ENCODE peak calls at places on chromosomes 4 and X, in four cellular contexts. B, V, C and E are unnamed samples.

GRCh38 chrX:51891821-51892551 is 1.4 kb upstream of the MAGED1 start:
- DNase-seq in B (no peak), V (no peak), C (no peak), E (no peak)

GRCh38 chr4:52577285-52577968 is 81.7 kb downstream of the USP46 start:
- DNase-seq in B (no peak), V (no peak), C (no peak), E (no peak)

GRCh38 chr4:174686826-174687225 is 142.2 kb downstream of the GLRA3 start:
- DNase-seq in B (no peak), V (no peak), C (no peak), E (no peak)

GRCh38 chrX:48460031-48460430 is 10.0 kb downstream of the SLC38A5 start:
- DNase-seq in B (no peak), V (no peak), C (no peak), E (no peak)

GRCh38 chr4:128571747-128572146 is 237.8 kb upstream of the JADE1 start:
- DNase-seq in B (peak), V (no peak), C (no peak), E (no peak)

GRCh38 chr4:11842620-11843263 is 414.0 kb upstream of the HS3ST1 start:
- DNase-seq in B (no peak), V (no peak), C (no peak), E (no peak)

GRCh38 chrX:46587753-46588171 is 14.2 kb downstream of the CHST7 start:
- DNase-seq in B (no peak), V (no peak), C (no peak), E (no peak)

GRCh38 chr4:154807042-154807630 is 26.1 kb downstream of the RBM46 start:
- DNase-seq in B (peak), V (peak), C (peak), E (peak)

DNA sequence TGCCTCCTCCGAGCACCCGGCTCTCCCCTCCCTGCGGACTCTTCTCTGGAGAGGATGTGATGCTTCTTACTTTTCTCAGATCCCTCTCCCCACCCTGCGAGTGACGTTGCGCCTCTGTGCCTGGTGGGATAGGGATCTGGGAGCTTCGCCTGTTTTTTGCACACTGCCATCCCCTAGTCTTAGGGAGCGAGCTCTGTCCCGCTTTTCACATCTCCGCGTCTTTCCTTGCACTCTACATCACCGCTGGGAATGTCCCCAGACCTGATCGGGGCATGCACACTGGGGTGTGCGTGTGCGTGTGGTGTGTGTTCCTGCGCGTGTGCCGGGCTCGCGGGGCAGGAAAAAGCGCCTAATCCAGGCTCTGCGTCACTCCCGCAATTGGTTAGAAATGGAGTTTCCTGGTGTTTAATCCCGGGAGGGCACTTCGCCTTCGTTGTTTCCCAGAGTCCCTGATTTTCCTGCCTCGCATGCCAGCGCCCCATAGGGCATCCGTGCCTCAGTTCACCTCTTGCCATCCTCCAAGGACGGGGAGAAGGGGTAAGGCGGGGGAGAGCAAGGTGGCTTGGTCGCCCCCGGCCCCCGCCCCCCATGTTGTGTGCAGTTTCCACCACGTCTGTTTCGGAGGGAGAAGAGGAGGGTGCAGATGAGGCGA is 909 bp upstream of the TBC1D1 start:
- DNase-seq in B (no peak), V (no peak), C (no peak), E (no peak)
- TF ChIP-seq TCF7L2 in B (no peak), V (no peak), C (no peak), E (no peak)

GRCh38 chr4:159828687-159829086 is 725.8 kb downstream of the RAPGEF2 start:
- DNase-seq in B (no peak), V (no peak), C (no peak), E (no peak)

GRCh38 chr4:159829184-159829583 is 726.3 kb downstream of the RAPGEF2 start:
- DNase-seq in B (no peak), V (no peak), C (no peak), E (no peak)

DNA sequence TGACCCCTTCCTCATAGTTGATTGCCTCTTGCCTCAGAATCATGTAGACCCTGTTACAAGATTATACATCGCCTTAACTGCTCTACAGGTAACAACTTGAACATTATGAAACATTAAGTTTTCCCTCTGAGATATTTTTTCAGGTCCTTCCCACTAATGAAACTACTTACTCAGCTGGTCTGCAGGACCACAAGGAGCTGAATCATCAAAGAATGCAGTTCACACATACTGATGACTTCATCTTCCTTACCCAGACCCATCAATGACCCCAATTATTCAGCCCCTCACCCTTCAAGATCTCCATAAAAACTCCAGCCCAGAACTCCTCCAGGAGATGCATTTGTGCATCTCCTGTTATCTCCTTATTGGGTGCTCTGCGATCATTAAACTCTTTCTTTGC is 720.9 kb downstream of the RAPGEF2 start:
- DNase-seq in B (no peak), V (no peak), C (no peak), E (no peak)
- TF ChIP-seq TCF7L2 in B (no peak), V (no peak), C (no peak), E (no peak)

DNA sequence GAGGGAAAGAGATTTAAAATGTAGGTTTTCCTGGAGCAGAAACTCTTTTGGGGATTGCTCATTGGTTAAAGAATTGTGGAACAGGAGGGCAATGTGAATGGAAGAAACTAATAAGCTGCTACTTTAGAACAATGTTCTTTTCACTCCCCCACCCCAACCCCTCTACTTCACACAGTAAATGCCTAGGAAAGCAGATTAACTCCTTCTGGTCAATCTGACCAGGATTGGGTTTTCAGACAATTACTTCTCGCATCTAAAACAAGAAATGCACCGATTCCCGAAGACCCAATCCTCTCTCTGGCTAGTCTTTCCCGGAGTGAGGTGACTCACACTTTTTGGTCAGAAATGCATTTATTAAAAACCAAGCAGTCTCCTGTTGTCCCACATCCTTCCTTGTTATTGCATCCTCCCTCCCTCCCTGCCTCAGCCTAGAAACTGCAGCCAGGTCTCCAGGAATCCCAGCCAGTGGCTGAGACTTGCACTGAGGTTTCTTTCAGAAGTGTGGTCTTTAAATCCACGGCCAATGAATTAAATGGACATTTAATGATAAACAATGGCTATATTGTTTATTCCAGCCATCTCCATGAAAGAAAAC is 21.4 kb downstream of the MFAP3L start:
- DNase-seq in B (no peak), V (no peak), C (no peak), E (no peak)
- TF ChIP-seq TCF7L2 in B (no peak), V (no peak), C (no peak), E (no peak)

DNA sequence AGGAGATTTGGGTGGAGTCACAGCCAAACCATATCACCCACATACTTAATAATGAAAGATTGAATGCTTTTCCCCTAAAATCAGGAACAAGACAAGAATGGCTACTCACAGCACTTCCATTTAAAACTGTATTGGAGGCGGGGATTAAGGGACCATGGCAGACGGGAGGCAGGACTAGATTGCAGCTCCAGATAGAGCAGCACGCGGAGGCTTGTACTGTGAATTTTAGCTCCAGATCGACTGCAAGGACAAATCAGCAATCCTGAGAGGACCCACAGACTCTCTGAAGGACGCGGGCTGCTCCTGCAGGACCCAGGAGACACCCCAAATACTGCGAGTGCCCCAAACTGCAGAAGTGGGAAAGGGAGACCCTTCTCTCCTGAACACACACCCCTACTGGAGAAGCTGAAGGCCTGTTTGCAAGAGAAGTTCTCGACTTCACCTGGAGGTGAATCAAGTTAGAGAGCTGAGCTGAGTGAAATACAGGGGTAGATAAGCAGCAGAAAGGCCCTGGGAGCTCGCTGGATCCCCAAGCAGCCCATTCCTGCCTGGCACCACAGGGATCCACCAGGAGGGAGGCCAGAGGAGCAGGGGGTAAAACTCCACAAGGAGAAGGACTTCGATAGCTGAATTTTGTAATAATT is 207.4 kb upstream of the INTU start:
- DNase-seq in B (no peak), V (peak), C (no peak), E (no peak)
- TF ChIP-seq TCF7L2 in B (no peak), V (no peak), C (no peak), E (no peak)

DNA sequence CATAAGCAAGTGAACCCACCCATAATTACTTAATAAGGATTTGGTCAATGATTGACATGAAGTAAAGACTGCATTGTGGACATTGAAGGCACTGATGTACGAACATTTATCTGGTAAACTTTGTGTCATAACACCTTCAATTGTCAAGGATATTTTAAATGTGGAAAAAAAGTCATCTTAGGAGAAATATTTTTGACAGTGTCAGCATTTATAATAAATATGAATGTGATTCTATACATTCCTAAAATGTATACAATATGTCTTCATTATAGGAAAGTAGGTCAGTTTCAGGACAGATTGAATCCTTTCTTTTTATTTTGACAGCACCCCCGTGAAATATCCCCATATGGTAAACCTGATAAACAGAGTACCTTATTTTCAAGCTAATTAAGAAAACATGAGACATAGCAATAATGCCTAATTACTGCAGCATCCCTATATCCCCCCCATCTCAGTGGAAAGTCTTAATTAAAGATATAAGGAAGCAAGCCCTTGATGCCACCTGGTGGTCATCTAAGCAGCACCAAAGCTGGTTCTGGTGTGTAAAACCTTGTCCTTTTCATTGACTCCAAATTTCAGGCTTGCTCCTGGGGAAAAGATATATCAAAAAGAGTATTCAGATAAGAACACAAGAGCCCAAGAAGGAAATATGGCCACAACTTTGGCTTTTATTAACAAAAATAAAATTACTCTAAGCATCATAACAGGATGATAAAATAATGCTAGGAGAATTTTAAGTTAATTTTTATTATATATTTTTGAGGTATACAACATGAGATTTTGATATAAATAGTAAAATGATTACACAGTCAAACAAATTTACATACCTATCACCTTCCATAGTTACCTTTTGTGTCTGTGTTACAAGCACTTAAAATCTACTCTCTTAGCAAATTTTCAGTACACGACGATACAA is 379.7 kb downstream of the TLL1 start:
- DNase-seq in B (peak), V (peak), C (peak), E (no peak)
- TF ChIP-seq TCF7L2 in B (no peak), V (no peak), C (no peak), E (no peak)